ENCODE peak calls at places on chromosomes 16 and 17, in eight cellular contexts. A, U, Q, W, P, H, J and G are unnamed samples.

GRCh38 chr16:55832425-55832787 is 490 bp downstream of the CES1 start:
- DNase-seq in A (no peak), U (no peak), Q (no peak), W (no peak), P (no peak), H (no peak), J (no peak), G (no peak)

GRCh38 chr16:50602531-50603205 is 54.5 kb downstream of the NKD1 start:
- DNase-seq in A (peak; percentile 43), U (no peak), Q (no peak), W (peak; percentile 84), P (no peak), H (no peak), J (no peak), G (peak; percentile 44)

GRCh38 chr16:88283596-88283995 is 99.2 kb upstream of the ZNF469 start:
- DNase-seq in A (no peak), U (no peak), Q (no peak), W (no peak), P (no peak), H (no peak), J (no peak), G (no peak)

GRCh38 chr17:69314246-69315030 is 12.5 kb downstream of the ABCA5 start:
- DNase-seq in A (no peak), U (no peak), Q (no peak), W (no peak), P (no peak), H (no peak), J (no peak), G (no peak)

GRCh38 chr17:44599298-44600175 is 42.3 kb downstream of the FZD2 start:
- DNase-seq in A (no peak), U (no peak), Q (peak; percentile 75), W (no peak), P (no peak), H (no peak), J (peak; percentile 89), G (peak; percentile 23)

GRCh38 chr17:61307905-61308886 is 91.4 kb upstream of the TBX2 start:
- DNase-seq in A (no peak), U (no peak), Q (peak; percentile 98), W (no peak), P (no peak), H (no peak), J (peak; percentile 99), G (no peak)

GRCh38 chr17:11969565-11969964 is 27.7 kb downstream of the ZNF18 start:
- DNase-seq in A (no peak), U (no peak), Q (no peak), W (no peak), P (no peak), H (no peak), J (no peak), G (peak; percentile 73)

GRCh38 chr16:89123001-89123830 is 29.6 kb downstream of the ACSF3 start:
- DNase-seq in A (no peak), U (no peak), Q (no peak), W (no peak), P (no peak), H (no peak), J (peak; percentile 7), G (peak; percentile 23)

GRCh38 chr17:79923974-79924638 is 84.9 kb upstream of the CBX4 start:
- DNase-seq in A (no peak), U (no peak), Q (no peak), W (no peak), P (no peak), H (no peak), J (peak; percentile 58), G (no peak)

GRCh38 chr17:77085916-77086432 is 54.8 kb upstream of the SEC14L1 start:
- DNase-seq in A (no peak), U (no peak), Q (no peak), W (no peak), P (no peak), H (no peak), J (no peak), G (no peak)

GRCh38 chr16:55849536-55849935 is 16.6 kb upstream of the CES1 start:
- DNase-seq in A (no peak), U (no peak), Q (no peak), W (no peak), P (no peak), H (no peak), J (no peak), G (no peak)